ENCODE peak calls at places on chromosomes 12 and 14, in five cellular contexts. A is C1 segment of cervical spinal cord; C is stimulated activated CD4-positive, alpha-beta T cell treated with anti-CD3 and anti-CD28 coated beads, TNF-alpha, amount 100 ng/mL, for 1 hour; H is heart left ventricle; G is uterus. U is an unnamed sample.
A peak's percentile ranks its signal among the peaks of the same experiment; 100 is the strongest.

GRCh38 chr14:56730468-56731145 is 79.7 kb downstream of the OTX2 start:
- DNase-seq in A (no peak), C (no peak), H (no peak), G (no peak), U (no peak)

GRCh38 chr12:62817556-62818271 is 117.2 kb downstream of the PPM1H start:
- DNase-seq in A (peak; percentile 17), C (no peak), H (peak; percentile 37), G (no peak), U (no peak)

GRCh38 chr14:76829650-76830421 is 3.6 kb downstream of the LRRC74A start:
- DNase-seq in A (peak; percentile 82), C (no peak), H (peak; percentile 79), G (no peak), U (no peak)

GRCh38 chr14:95519699-95520098 is 3.2 kb upstream of the SYNE3 start:
- DNase-seq in A (peak; percentile 22), C (peak; percentile 44), H (peak; percentile 67), G (peak; percentile 74), U (no peak)

GRCh38 chr12:124975276-124975675 is 13.7 kb downstream of the DHX37 start:
- DNase-seq in A (no peak), C (no peak), H (no peak), G (no peak), U (no peak)

GRCh38 chr14:93239869-93240677 is 33.0 kb downstream of the UBR7 start:
- DNase-seq in A (no peak), C (no peak), H (no peak), G (no peak), U (no peak)

GRCh38 chr14:75202671-75203070 is 26.3 kb upstream of the TMED10 start:
- DNase-seq in A (no peak), C (no peak), H (no peak), G (no peak), U (no peak)

GRCh38 chr14:56805201-56805991 is 4.9 kb downstream of the OTX2 start:
- DNase-seq in A (no peak), C (no peak), H (no peak), G (no peak), U (no peak)

GRCh38 chr12:20370001-20370381 is 1.7 kb downstream of the PDE3A start:
- DNase-seq in A (no peak), C (no peak), H (peak; percentile 43), G (peak; percentile 32), U (peak; percentile 13)

GRCh38 chr12:94676011-94676709 is 25.8 kb upstream of the TMCC3 start:
- DNase-seq in A (peak; percentile 38), C (no peak), H (peak; percentile 11), G (no peak), U (no peak)

GRCh38 chr12:123997033-123997822 is 24.2 kb downstream of the ZNF664 start:
- DNase-seq in A (no peak), C (no peak), H (no peak), G (no peak), U (no peak)

GRCh38 chr14:100221419-100222218 is 17.3 kb upstream of the YY1 start:
- DNase-seq in A (peak; percentile 11), C (peak; percentile 35), H (peak; percentile 37), G (peak; percentile 35), U (no peak)

GRCh38 chr12:21169878-21170472 is 39.0 kb downstream of the SLCO1B1 start:
- DNase-seq in A (no peak), C (no peak), H (no peak), G (no peak), U (peak; percentile 55)

GRCh38 chr12:99767809-99768208 is 120.3 kb downstream of the GARIN6 start:
- DNase-seq in A (no peak), C (no peak), H (no peak), G (no peak), U (peak; percentile 56)

GRCh38 chr12:110585231-110585799 is 2.2 kb upstream of the PPTC7 start:
- DNase-seq in A (no peak), C (no peak), H (peak; percentile 18), G (no peak), U (no peak)

GRCh38 chr12:80419660-80420059 is 24.4 kb upstream of the PTPRQ start:
- DNase-seq in A (no peak), C (no peak), H (no peak), G (no peak), U (no peak)

GRCh38 chr12:117172168-117172567 is 18.1 kb downstream of the FBXO21 start:
- DNase-seq in A (no peak), C (no peak), H (no peak), G (no peak), U (no peak)

GRCh38 chr12:130014485-130014807 is 110.6 kb upstream of the TMEM132D start:
- DNase-seq in A (no peak), C (no peak), H (no peak), G (no peak), U (peak; percentile 51)

GRCh38 chr12:106582661-106583577 is at the start of gene RFX4:
- DNase-seq in A (peak; percentile 50), C (no peak), H (no peak), G (no peak), U (peak; percentile 31)

U was measured in NCI-H1105 treated with DMSO at 0.1 percent for 48 hours.